ENCODE peak calls at places on chromosomes 12 and 14, in nine cellular contexts. One of them, this sample, is unnamed.

GRCh38 chr14:95474941-95475340 is 41.5 kb downstream of the SYNE3 start:
- DNase-seq in GM12865: no peak
- DNase-seq in NCI-H1092 treated with DMSO at 0.1 percent for 48 hours: no peak
- DNase-seq in activated T-helper 1 cell treated with Interleukin-2 at 50 U/mL for 16 hours: no peak
- DNase-seq in SIG-M5: no peak
- DNase-seq in T-helper 2 cell treated with Interferon-gamma antibody and Interleukin-4, amounts not matched to agents 5 μg/mL and 100 μg/mL, for 36 hours: no peak
- DNase-seq in lower leg skin: no peak
- DNase-seq in stimulated activated CD4-positive, alpha-beta T cell treated with anti-CD3 and anti-CD28 coated beads, TNF-alpha, amount 100 ng/mL, for 4 hours: no peak
- DNase-seq in naive thymus-derived CD8-positive, alpha-beta T cell: no peak
- DNase-seq in this sample: no peak

GRCh38 chr12:79547044-79547734 is 143.6 kb downstream of the PAWR start:
- DNase-seq in GM12865: no peak
- DNase-seq in NCI-H1092 treated with DMSO at 0.1 percent for 48 hours: no peak
- DNase-seq in activated T-helper 1 cell treated with Interleukin-2 at 50 U/mL for 16 hours: no peak
- DNase-seq in SIG-M5: no peak
- DNase-seq in T-helper 2 cell treated with Interferon-gamma antibody and Interleukin-4, amounts not matched to agents 5 μg/mL and 100 μg/mL, for 36 hours: no peak
- DNase-seq in lower leg skin: no peak
- DNase-seq in stimulated activated CD4-positive, alpha-beta T cell treated with anti-CD3 and anti-CD28 coated beads, TNF-alpha, amount 100 ng/mL, for 4 hours: no peak
- DNase-seq in naive thymus-derived CD8-positive, alpha-beta T cell: no peak
- DNase-seq in this sample: no peak

GRCh38 chr12:8887285-8887715 is 27.0 kb upstream of the PHC1 start:
- DNase-seq in GM12865: no peak
- DNase-seq in NCI-H1092 treated with DMSO at 0.1 percent for 48 hours: no peak
- DNase-seq in activated T-helper 1 cell treated with Interleukin-2 at 50 U/mL for 16 hours: no peak
- DNase-seq in SIG-M5: no peak
- DNase-seq in T-helper 2 cell treated with Interferon-gamma antibody and Interleukin-4, amounts not matched to agents 5 μg/mL and 100 μg/mL, for 36 hours: no peak
- DNase-seq in lower leg skin: no peak
- DNase-seq in stimulated activated CD4-positive, alpha-beta T cell treated with anti-CD3 and anti-CD28 coated beads, TNF-alpha, amount 100 ng/mL, for 4 hours: no peak
- DNase-seq in naive thymus-derived CD8-positive, alpha-beta T cell: no peak
- DNase-seq in this sample: no peak

GRCh38 chr12:19744760-19745218 is 305.5 kb downstream of the AEBP2 start:
- DNase-seq in GM12865: no peak
- DNase-seq in NCI-H1092 treated with DMSO at 0.1 percent for 48 hours: peak
- DNase-seq in activated T-helper 1 cell treated with Interleukin-2 at 50 U/mL for 16 hours: no peak
- DNase-seq in SIG-M5: no peak
- DNase-seq in T-helper 2 cell treated with Interferon-gamma antibody and Interleukin-4, amounts not matched to agents 5 μg/mL and 100 μg/mL, for 36 hours: no peak
- DNase-seq in lower leg skin: no peak
- DNase-seq in stimulated activated CD4-positive, alpha-beta T cell treated with anti-CD3 and anti-CD28 coated beads, TNF-alpha, amount 100 ng/mL, for 4 hours: no peak
- DNase-seq in naive thymus-derived CD8-positive, alpha-beta T cell: peak
- DNase-seq in this sample: no peak

GRCh38 chr14:60805881-60806569 is 71.5 kb downstream of the MNAT1 start:
- DNase-seq in GM12865: no peak
- DNase-seq in NCI-H1092 treated with DMSO at 0.1 percent for 48 hours: no peak
- DNase-seq in activated T-helper 1 cell treated with Interleukin-2 at 50 U/mL for 16 hours: no peak
- DNase-seq in SIG-M5: no peak
- DNase-seq in T-helper 2 cell treated with Interferon-gamma antibody and Interleukin-4, amounts not matched to agents 5 μg/mL and 100 μg/mL, for 36 hours: no peak
- DNase-seq in lower leg skin: no peak
- DNase-seq in stimulated activated CD4-positive, alpha-beta T cell treated with anti-CD3 and anti-CD28 coated beads, TNF-alpha, amount 100 ng/mL, for 4 hours: no peak
- DNase-seq in naive thymus-derived CD8-positive, alpha-beta T cell: no peak
- DNase-seq in this sample: no peak

GRCh38 chr14:50342211-50343080 is 30.3 kb downstream of the DMAC2L start:
- DNase-seq in GM12865: peak
- DNase-seq in NCI-H1092 treated with DMSO at 0.1 percent for 48 hours: peak
- DNase-seq in activated T-helper 1 cell treated with Interleukin-2 at 50 U/mL for 16 hours: no peak
- DNase-seq in SIG-M5: no peak
- DNase-seq in T-helper 2 cell treated with Interferon-gamma antibody and Interleukin-4, amounts not matched to agents 5 μg/mL and 100 μg/mL, for 36 hours: peak
- DNase-seq in lower leg skin: peak
- DNase-seq in stimulated activated CD4-positive, alpha-beta T cell treated with anti-CD3 and anti-CD28 coated beads, TNF-alpha, amount 100 ng/mL, for 4 hours: no peak
- DNase-seq in naive thymus-derived CD8-positive, alpha-beta T cell: peak
- DNase-seq in this sample: no peak

GRCh38 chr14:85587152-85587697 is 57.3 kb downstream of the FLRT2 start:
- DNase-seq in GM12865: no peak
- DNase-seq in NCI-H1092 treated with DMSO at 0.1 percent for 48 hours: no peak
- DNase-seq in activated T-helper 1 cell treated with Interleukin-2 at 50 U/mL for 16 hours: no peak
- DNase-seq in SIG-M5: no peak
- DNase-seq in T-helper 2 cell treated with Interferon-gamma antibody and Interleukin-4, amounts not matched to agents 5 μg/mL and 100 μg/mL, for 36 hours: no peak
- DNase-seq in lower leg skin: no peak
- DNase-seq in stimulated activated CD4-positive, alpha-beta T cell treated with anti-CD3 and anti-CD28 coated beads, TNF-alpha, amount 100 ng/mL, for 4 hours: no peak
- DNase-seq in naive thymus-derived CD8-positive, alpha-beta T cell: peak
- DNase-seq in this sample: peak

GRCh38 chr12:86256169-86256568 is at the start of gene MGAT4C:
- DNase-seq in GM12865: no peak
- DNase-seq in NCI-H1092 treated with DMSO at 0.1 percent for 48 hours: peak
- DNase-seq in activated T-helper 1 cell treated with Interleukin-2 at 50 U/mL for 16 hours: no peak
- DNase-seq in SIG-M5: no peak
- DNase-seq in T-helper 2 cell treated with Interferon-gamma antibody and Interleukin-4, amounts not matched to agents 5 μg/mL and 100 μg/mL, for 36 hours: no peak
- DNase-seq in lower leg skin: no peak
- DNase-seq in stimulated activated CD4-positive, alpha-beta T cell treated with anti-CD3 and anti-CD28 coated beads, TNF-alpha, amount 100 ng/mL, for 4 hours: no peak
- DNase-seq in naive thymus-derived CD8-positive, alpha-beta T cell: no peak
- DNase-seq in this sample: no peak

GRCh38 chr12:89959188-89959587 is 250.6 kb upstream of the ATP2B1 start:
- DNase-seq in GM12865: no peak
- DNase-seq in NCI-H1092 treated with DMSO at 0.1 percent for 48 hours: no peak
- DNase-seq in activated T-helper 1 cell treated with Interleukin-2 at 50 U/mL for 16 hours: no peak
- DNase-seq in SIG-M5: no peak
- DNase-seq in T-helper 2 cell treated with Interferon-gamma antibody and Interleukin-4, amounts not matched to agents 5 μg/mL and 100 μg/mL, for 36 hours: no peak
- DNase-seq in lower leg skin: no peak
- DNase-seq in stimulated activated CD4-positive, alpha-beta T cell treated with anti-CD3 and anti-CD28 coated beads, TNF-alpha, amount 100 ng/mL, for 4 hours: no peak
- DNase-seq in naive thymus-derived CD8-positive, alpha-beta T cell: no peak
- DNase-seq in this sample: no peak

GRCh38 chr12:12913626-12914388 is 22.4 kb downstream of the GPRC5A start:
- DNase-seq in GM12865: no peak
- DNase-seq in NCI-H1092 treated with DMSO at 0.1 percent for 48 hours: no peak
- DNase-seq in activated T-helper 1 cell treated with Interleukin-2 at 50 U/mL for 16 hours: no peak
- DNase-seq in SIG-M5: no peak
- DNase-seq in T-helper 2 cell treated with Interferon-gamma antibody and Interleukin-4, amounts not matched to agents 5 μg/mL and 100 μg/mL, for 36 hours: no peak
- DNase-seq in lower leg skin: no peak
- DNase-seq in stimulated activated CD4-positive, alpha-beta T cell treated with anti-CD3 and anti-CD28 coated beads, TNF-alpha, amount 100 ng/mL, for 4 hours: no peak
- DNase-seq in naive thymus-derived CD8-positive, alpha-beta T cell: no peak
- DNase-seq in this sample: no peak

GRCh38 chr12:104547239-104547638 is 90.5 kb downstream of the CHST11 start:
- DNase-seq in GM12865: no peak
- DNase-seq in NCI-H1092 treated with DMSO at 0.1 percent for 48 hours: no peak
- DNase-seq in activated T-helper 1 cell treated with Interleukin-2 at 50 U/mL for 16 hours: no peak
- DNase-seq in SIG-M5: no peak
- DNase-seq in T-helper 2 cell treated with Interferon-gamma antibody and Interleukin-4, amounts not matched to agents 5 μg/mL and 100 μg/mL, for 36 hours: no peak
- DNase-seq in lower leg skin: no peak
- DNase-seq in stimulated activated CD4-positive, alpha-beta T cell treated with anti-CD3 and anti-CD28 coated beads, TNF-alpha, amount 100 ng/mL, for 4 hours: no peak
- DNase-seq in naive thymus-derived CD8-positive, alpha-beta T cell: no peak
- DNase-seq in this sample: no peak

GRCh38 chr12:22974865-22975264 is 349.9 kb downstream of the ETNK1 start:
- DNase-seq in GM12865: no peak
- DNase-seq in NCI-H1092 treated with DMSO at 0.1 percent for 48 hours: no peak
- DNase-seq in activated T-helper 1 cell treated with Interleukin-2 at 50 U/mL for 16 hours: no peak
- DNase-seq in SIG-M5: no peak
- DNase-seq in T-helper 2 cell treated with Interferon-gamma antibody and Interleukin-4, amounts not matched to agents 5 μg/mL and 100 μg/mL, for 36 hours: no peak
- DNase-seq in lower leg skin: no peak
- DNase-seq in stimulated activated CD4-positive, alpha-beta T cell treated with anti-CD3 and anti-CD28 coated beads, TNF-alpha, amount 100 ng/mL, for 4 hours: no peak
- DNase-seq in naive thymus-derived CD8-positive, alpha-beta T cell: no peak
- DNase-seq in this sample: no peak